ENCODE peak calls at places on chromosomes 16 and 17, in four cellular contexts. R is A549, P is tibial nerve, T is stomach. J is an unnamed sample.

GRCh38 chr17:37065486-37066321 is 117.0 kb downstream of the AATF start:
- DNase-seq in T (no peak), R (no peak), P (no peak), J (no peak)

GRCh38 chr17:79065105-79065670 is 9.4 kb upstream of the ENGASE start:
- DNase-seq in R (peak), T (peak), P (no peak), J (no peak)

GRCh38 chr17:5950871-5951270 is 119.3 kb upstream of the WSCD1 start:
- DNase-seq in P (no peak), T (no peak), R (no peak), J (no peak)

GRCh38 chr17:65896889-65897288 is 295.0 kb downstream of the CEP112 start:
- DNase-seq in P (no peak), T (no peak), R (no peak), J (no peak)

GRCh38 chr17:42485680-42486079 is 27.0 kb downstream of the ATP6V0A1 start:
- DNase-seq in P (no peak), R (no peak), T (no peak), J (no peak)

GRCh38 chr17:56577810-56578209 is 15.7 kb upstream of the NOG start:
- DNase-seq in P (no peak), R (no peak), T (no peak), J (no peak)

GRCh38 chr16:68514511-68514910 is 24.6 kb upstream of the ZFP90 start:
- DNase-seq in R (no peak), P (no peak), T (no peak), J (no peak)

GRCh38 chr17:47682138-47682537 is 11.8 kb upstream of the TBKBP1 start:
- DNase-seq in P (no peak), T (no peak), R (no peak), J (no peak)

GRCh38 chr16:88820335-88821025 is 8.8 kb upstream of the APRT start:
- DNase-seq in R (no peak), T (no peak), P (no peak), J (peak)

GRCh38 chr16:84881702-84882521 is 62.1 kb downstream of the CRISPLD2 start:
- DNase-seq in P (peak), R (peak), T (no peak), J (no peak)

GRCh38 chr16:9913604-9914330 is 268.5 kb downstream of the GRIN2A start:
- DNase-seq in R (no peak), P (no peak), T (no peak), J (no peak)

GRCh38 chr17:43003542-43004172 is 2.9 kb upstream of the IFI35 start:
- DNase-seq in P (no peak), R (peak), T (no peak), J (no peak)

GRCh38 chr17:39639566-39640458 is 2.9 kb downstream of the STARD3 start:
- DNase-seq in P (no peak), T (no peak), R (no peak), J (no peak)

GRCh38 chr17:81328925-81329278 is 33.8 kb upstream of the SLC38A10 start:
- DNase-seq in T (no peak), R (peak), P (no peak), J (peak)

GRCh38 chr16:79509221-79509631 is 91.3 kb downstream of the MAF start:
- DNase-seq in R (no peak), T (peak), P (peak), J (peak)

GRCh38 chr17:80921159-80921558 is 70.5 kb upstream of the CHMP6 start:
- DNase-seq in T (no peak), P (no peak), R (no peak), J (peak)

GRCh38 chr17:496761-497586 is 144.4 kb upstream of the RPH3AL start:
- DNase-seq in P (no peak), R (no peak), T (no peak), J (no peak)

GRCh38 chr16:31331141-31331764 is 23.7 kb upstream of the ITGAX start:
- DNase-seq in R (no peak), P (no peak), T (no peak), J (no peak)

GRCh38 chr17:76004750-76005262 is 4.2 kb downstream of the CDK3 start:
- DNase-seq in R (no peak), T (no peak), P (no peak), J (no peak)

GRCh38 chr17:42548070-42548837 is 4.5 kb upstream of the HSD17B1 start:
- DNase-seq in P (no peak), T (peak), R (peak), J (peak)

GRCh38 chr16:66475232-66475631 is 48.1 kb downstream of the BEAN1 start:
- DNase-seq in R (no peak), P (no peak), T (no peak), J (no peak)

GRCh38 chr17:16991349-16992009 is 19.6 kb upstream of the TNFRSF13B start:
- DNase-seq in P (peak), T (peak), R (peak), J (peak)

GRCh38 chr16:27704252-27704651 is 154.3 kb downstream of the KATNIP start:
- DNase-seq in T (no peak), P (no peak), R (no peak), J (no peak)

GRCh38 chr16:49488740-49489525 is 115.3 kb downstream of the C16orf78 start:
- DNase-seq in P (no peak), T (no peak), R (no peak), J (no peak)

GRCh38 chr17:48102700-48103378 is 1.6 kb upstream of the CBX1 start:
- DNase-seq in R (peak), P (no peak), T (no peak), J (no peak)

GRCh38 chr16:3149630-3150345 is 15.0 kb downstream of the ZNF213 start:
- DNase-seq in P (peak), R (peak), T (peak), J (peak)

GRCh38 chr17:2718150-2718938 is 6.8 kb upstream of the CLUH start:
- DNase-seq in T (no peak), R (no peak), P (no peak), J (no peak)

GRCh38 chr16:51109173-51109572 is 41.9 kb downstream of the SALL1 start:
- DNase-seq in P (no peak), R (no peak), T (no peak), J (no peak)

GRCh38 chr16:23119570-23119969 is 29.7 kb downstream of the USP31 start:
- DNase-seq in T (no peak), R (no peak), P (no peak), J (no peak)

GRCh38 chr16:84885024-84885910 is 65.5 kb downstream of the CRISPLD2 start:
- DNase-seq in P (peak), R (no peak), T (no peak), J (no peak)

GRCh38 chr16:27538508-27538907 is 11.2 kb downstream of the GTF3C1 start:
- DNase-seq in R (no peak), P (no peak), T (no peak), J (no peak)

GRCh38 chr17:50173335-50173941 is 7.6 kb downstream of the SGCA start:
- DNase-seq in R (peak), T (no peak), P (no peak), J (no peak)

GRCh38 chr17:8466466-8466865 is 30.8 kb downstream of the NDEL1 start:
- DNase-seq in R (no peak), T (no peak), P (no peak), J (no peak)

GRCh38 chr16:27235055-27235937 is 32.0 kb downstream of the KDM8 start:
- DNase-seq in P (peak), R (peak), T (peak), J (peak)

DNA sequence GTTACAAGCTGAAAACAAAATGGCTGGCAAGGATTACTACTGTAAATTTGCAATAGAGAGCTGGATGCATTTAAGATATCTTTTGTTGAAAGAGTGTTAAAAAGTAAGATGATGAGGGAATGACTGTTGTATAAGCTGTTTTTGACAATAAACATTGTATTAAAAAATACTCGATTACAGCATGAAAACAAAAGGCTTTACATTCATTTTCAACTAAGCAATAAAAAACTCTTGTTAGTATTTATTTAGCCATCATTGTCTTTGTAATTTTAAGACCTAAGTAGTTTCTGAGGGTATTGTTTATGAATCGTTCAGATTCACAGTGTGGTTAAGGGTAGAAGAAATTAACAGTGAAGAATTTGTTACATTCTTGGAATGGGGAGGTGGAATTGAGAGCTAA is 76.4 kb downstream of the TANC2 start:
- DNase-seq in T (no peak), R (no peak), P (no peak), J (no peak)
- TF ChIP-seq EP300 in T (no peak), R (no peak), P (no peak), J (no peak)

DNA sequence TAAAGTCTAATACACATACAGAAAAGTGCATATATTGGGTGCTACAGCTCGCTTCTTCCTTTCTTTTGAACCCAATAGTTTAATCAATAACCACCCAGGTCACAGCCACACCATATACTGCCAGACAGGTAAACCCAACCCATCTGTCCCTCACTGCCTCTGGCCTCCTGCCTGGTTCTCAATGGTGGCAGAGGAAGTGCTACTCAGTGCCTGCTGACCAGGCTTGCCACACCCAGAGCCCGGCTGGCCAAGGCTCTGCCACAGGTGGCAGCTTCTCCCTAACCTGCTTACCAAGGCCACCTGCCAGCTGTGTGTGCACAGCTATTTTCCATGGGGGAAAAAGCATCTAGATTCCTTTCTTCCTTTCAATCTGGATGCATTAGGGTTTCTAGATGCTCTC is 584 bp downstream of the PMP22 start:
- DNase-seq in T (peak), P (no peak), R (peak), J (peak)
- H3K4me3 ChIP-seq in T (peak), P (peak), R (no peak), J (peak)

GRCh38 chr16:86344586-86344871 is 165.8 kb upstream of the FOXF1 start:
- DNase-seq in R (no peak), T (no peak), P (no peak), J (no peak)

GRCh38 chr16:86344881-86345280 is 165.4 kb upstream of the FOXF1 start:
- DNase-seq in P (no peak), R (no peak), T (no peak), J (no peak)

GRCh38 chr16:86343733-86344585 is 166.4 kb upstream of the FOXF1 start:
- DNase-seq in R (no peak), T (no peak), P (no peak), J (no peak)

GRCh38 chr16:86342161-86342560 is 168.2 kb upstream of the FOXF1 start:
- DNase-seq in P (no peak), T (no peak), R (no peak), J (no peak)

DNA sequence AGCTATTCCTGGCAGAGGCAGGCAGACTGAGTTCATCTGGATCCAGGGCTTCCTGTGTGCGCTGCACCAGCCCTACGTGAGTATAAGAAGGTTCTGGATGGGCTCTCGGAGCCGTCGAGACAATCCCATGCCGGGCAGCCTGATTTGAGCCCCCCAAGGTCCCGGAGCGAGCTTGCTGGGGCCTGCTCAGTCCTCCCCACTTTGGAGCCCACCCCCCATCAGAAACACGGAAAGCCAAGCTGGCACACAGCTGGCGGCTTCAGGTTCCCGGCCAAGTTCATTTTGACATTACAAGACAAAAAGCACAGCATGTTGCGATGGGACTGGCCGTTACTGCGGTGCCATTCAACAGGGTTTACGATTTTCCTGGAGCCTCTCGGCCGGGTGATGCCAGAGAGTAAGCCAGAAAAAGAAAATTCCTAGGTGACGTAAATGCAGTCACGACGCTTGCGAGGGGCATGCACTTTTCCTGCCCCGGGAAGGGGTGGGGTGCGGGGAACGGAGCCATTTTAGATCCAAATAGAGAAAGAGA is 167.2 kb upstream of the FOXF1 start:
- DNase-seq in T (peak), P (peak), R (no peak), J (no peak)
- TF ChIP-seq EP300 in T (peak), P (peak), R (no peak), J (peak)

DNA sequence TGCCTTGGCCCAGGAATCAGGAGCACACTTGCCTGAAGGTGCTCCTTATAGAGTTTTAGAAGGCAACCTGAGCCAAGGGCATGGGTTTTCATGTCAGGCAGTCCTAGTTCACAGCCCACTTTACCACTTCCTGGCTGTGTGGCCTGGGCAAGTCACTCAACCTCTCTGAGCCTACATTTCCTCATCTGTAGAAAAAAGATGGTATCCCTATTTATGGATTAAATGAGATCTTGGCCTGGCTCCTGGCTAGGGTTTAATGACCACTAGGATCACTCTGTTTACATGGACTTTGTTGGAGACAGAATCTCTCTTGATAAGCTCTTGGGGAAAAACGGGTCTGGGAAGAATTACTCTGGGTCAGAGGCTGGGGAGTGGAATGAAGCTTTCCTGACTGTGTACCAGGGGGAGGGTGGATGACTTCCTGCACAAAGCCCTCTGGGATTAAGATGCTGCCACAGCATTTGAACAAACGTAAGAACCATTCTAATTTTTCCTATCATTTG is 2.3 kb downstream of the MT2A start:
- DNase-seq in T (no peak), R (no peak), P (no peak), J (no peak)
- H3K4me3 ChIP-seq in T (peak), R (no peak), P (peak), J (peak)

GRCh38 chr16:7437843-7438242 is 105.2 kb downstream of the RBFOX1 start:
- DNase-seq in R (no peak), P (no peak), T (no peak), J (no peak)
- TF ChIP-seq EP300 in R (no peak), P (no peak), T (no peak), J (no peak)

GRCh38 chr16:19555938-19556778 is 655 bp downstream of the VPS35L start:
- DNase-seq in R (peak), T (no peak), P (no peak), J (no peak)
- H3K4me3 ChIP-seq in R (peak), T (peak), P (peak), J (peak)

DNA sequence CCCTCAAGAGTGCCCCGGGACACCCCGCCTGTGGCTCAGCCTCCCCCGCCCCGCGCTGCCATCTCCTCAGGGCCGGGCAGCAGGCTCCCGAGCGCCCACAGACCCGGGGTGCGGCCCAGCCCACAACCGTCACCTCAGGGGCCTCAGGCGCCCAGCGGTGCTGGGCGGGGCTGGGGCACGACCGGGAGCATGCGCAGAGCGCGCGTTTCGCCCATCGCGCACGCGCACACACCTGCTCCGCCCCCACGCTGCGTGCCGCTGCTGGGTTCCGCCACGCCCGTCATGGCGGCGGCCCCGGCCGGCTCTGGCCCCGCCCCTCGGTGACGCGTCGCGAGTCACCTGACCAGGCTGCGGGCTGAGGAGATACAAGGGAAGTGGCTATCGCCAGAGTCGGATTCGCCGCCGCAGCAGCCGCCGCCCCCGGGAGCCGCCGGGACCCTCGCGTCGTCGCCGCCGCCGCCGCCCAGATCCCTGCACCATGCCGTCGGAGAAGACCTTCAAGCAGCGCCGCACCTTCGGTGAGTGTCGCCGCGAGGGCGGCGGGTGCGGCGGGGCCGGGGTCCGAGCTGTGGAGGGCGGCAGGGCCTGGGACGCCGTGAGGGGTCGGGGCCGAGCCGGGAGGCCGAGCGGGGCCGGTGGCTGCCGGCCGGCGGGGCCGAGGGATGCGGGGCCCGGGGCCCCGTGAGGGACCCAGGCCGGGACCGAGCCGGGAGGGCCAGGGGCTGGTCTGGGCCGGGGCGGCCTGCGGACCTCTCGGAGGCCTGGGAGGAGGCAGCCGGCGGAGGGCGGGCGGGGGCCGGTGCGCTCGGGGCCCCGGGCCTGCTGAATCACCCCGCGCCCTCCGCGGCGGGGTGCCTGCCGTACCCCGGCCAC is at the start of gene MAP1LC3B:
- DNase-seq in T (peak), P (peak), R (peak), J (peak)
- TF ChIP-seq EP300 in T (no peak), P (peak), R (peak), J (peak)

GRCh38 chr16:57666353-57667068 is 1.6 kb upstream of the ADGRG3 start:
- DNase-seq in R (no peak), P (no peak), T (no peak), J (no peak)

GRCh38 chr16:57663436-57663835 is 4.7 kb upstream of the ADGRG3 start:
- DNase-seq in R (no peak), P (no peak), T (no peak), J (no peak)

GRCh38 chr16:57663917-57664661 is 4.0 kb upstream of the ADGRG3 start:
- DNase-seq in R (no peak), P (no peak), T (no peak), J (no peak)

GRCh38 chr16:57665541-57665940 is 2.6 kb upstream of the ADGRG3 start:
- DNase-seq in T (no peak), P (no peak), R (no peak), J (no peak)

GRCh38 chr16:57664662-57665025 is 3.5 kb upstream of the ADGRG3 start:
- DNase-seq in P (no peak), R (no peak), T (no peak), J (no peak)
- H3K4me3 ChIP-seq in P (no peak), R (no peak), T (no peak), J (no peak)

J was measured in upper lobe of left lung.